ENCODE peak calls at places on chromosomes 2 and 18, in ten cellular contexts. One of them, this sample, is unnamed.

GRCh38 chr2:49813208-49813607 is 658.9 kb upstream of the FSHR start:
- DNase-seq in heart right ventricle: no peak
- DNase-seq in tibial artery: no peak
- DNase-seq in left ventricle myocardium inferior: no peak
- DNase-seq in AG10803: no peak
- DNase-seq in lower lobe of right lung: no peak
- DNase-seq in GM20000: no peak
- DNase-seq in fibroblast of pulmonary artery: no peak
- DNase-seq in sigmoid colon: no peak
- DNase-seq in astrocyte of the spinal cord: no peak
- DNase-seq in this sample: no peak

GRCh38 chr2:205139822-205140612 is 542.3 kb upstream of the NRP2 start:
- DNase-seq in left ventricle myocardium inferior: peak
- DNase-seq in lower lobe of right lung: peak
- DNase-seq in sigmoid colon: no peak
- DNase-seq in AG10803: no peak
- DNase-seq in GM20000: no peak
- DNase-seq in tibial artery: no peak
- DNase-seq in astrocyte of the spinal cord: no peak
- DNase-seq in fibroblast of pulmonary artery: no peak
- DNase-seq in heart right ventricle: peak
- DNase-seq in this sample: no peak

GRCh38 chr18:10032331-10032979 is 118.6 kb downstream of the VAPA start:
- DNase-seq in GM20000: peak
- DNase-seq in sigmoid colon: no peak
- DNase-seq in AG10803: no peak
- DNase-seq in fibroblast of pulmonary artery: no peak
- DNase-seq in heart right ventricle: peak
- DNase-seq in lower lobe of right lung: no peak
- DNase-seq in left ventricle myocardium inferior: no peak
- DNase-seq in tibial artery: no peak
- DNase-seq in astrocyte of the spinal cord: no peak
- DNase-seq in this sample: no peak

GRCh38 chr2:67210430-67210829 is 186.7 kb upstream of the ETAA1 start:
- DNase-seq in heart right ventricle: no peak
- DNase-seq in lower lobe of right lung: no peak
- DNase-seq in left ventricle myocardium inferior: no peak
- DNase-seq in astrocyte of the spinal cord: no peak
- DNase-seq in tibial artery: no peak
- DNase-seq in GM20000: no peak
- DNase-seq in sigmoid colon: no peak
- DNase-seq in AG10803: no peak
- DNase-seq in fibroblast of pulmonary artery: no peak
- DNase-seq in this sample: no peak

GRCh38 chr2:46029332-46029811 is 267.8 kb upstream of the EPAS1 start:
- DNase-seq in AG10803: peak
- DNase-seq in GM20000: no peak
- DNase-seq in astrocyte of the spinal cord: peak
- DNase-seq in fibroblast of pulmonary artery: peak
- DNase-seq in tibial artery: no peak
- DNase-seq in heart right ventricle: peak
- DNase-seq in sigmoid colon: no peak
- DNase-seq in lower lobe of right lung: no peak
- DNase-seq in left ventricle myocardium inferior: peak
- DNase-seq in this sample: no peak

GRCh38 chr18:61772293-61772848 is 120.4 kb downstream of the RNF152 start:
- DNase-seq in heart right ventricle: no peak
- DNase-seq in AG10803: no peak
- DNase-seq in fibroblast of pulmonary artery: no peak
- DNase-seq in left ventricle myocardium inferior: no peak
- DNase-seq in GM20000: no peak
- DNase-seq in lower lobe of right lung: no peak
- DNase-seq in sigmoid colon: no peak
- DNase-seq in astrocyte of the spinal cord: no peak
- DNase-seq in tibial artery: no peak
- DNase-seq in this sample: no peak

GRCh38 chr2:227545990-227546389 is 52.7 kb upstream of the SCYGR2 start:
- DNase-seq in tibial artery: no peak
- DNase-seq in sigmoid colon: no peak
- DNase-seq in lower lobe of right lung: no peak
- DNase-seq in astrocyte of the spinal cord: no peak
- DNase-seq in heart right ventricle: no peak
- DNase-seq in AG10803: no peak
- DNase-seq in fibroblast of pulmonary artery: no peak
- DNase-seq in left ventricle myocardium inferior: no peak
- DNase-seq in GM20000: no peak
- DNase-seq in this sample: no peak

GRCh38 chr2:128433911-128434550 is 115.4 kb upstream of the HS6ST1 start:
- DNase-seq in AG10803: no peak
- DNase-seq in left ventricle myocardium inferior: no peak
- DNase-seq in lower lobe of right lung: no peak
- DNase-seq in astrocyte of the spinal cord: no peak
- DNase-seq in GM20000: no peak
- DNase-seq in tibial artery: peak
- DNase-seq in fibroblast of pulmonary artery: no peak
- DNase-seq in sigmoid colon: peak
- DNase-seq in heart right ventricle: no peak
- DNase-seq in this sample: no peak

GRCh38 chr2:133643822-133644221 is 75.6 kb upstream of the NCKAP5 start:
- DNase-seq in GM20000: no peak
- DNase-seq in fibroblast of pulmonary artery: no peak
- DNase-seq in sigmoid colon: no peak
- DNase-seq in tibial artery: no peak
- DNase-seq in AG10803: no peak
- DNase-seq in lower lobe of right lung: no peak
- DNase-seq in heart right ventricle: no peak
- DNase-seq in astrocyte of the spinal cord: no peak
- DNase-seq in left ventricle myocardium inferior: no peak
- DNase-seq in this sample: no peak

GRCh38 chr18:36441872-36442271 is 144.4 kb downstream of the FHOD3 start:
- DNase-seq in sigmoid colon: no peak
- DNase-seq in heart right ventricle: no peak
- DNase-seq in left ventricle myocardium inferior: no peak
- DNase-seq in astrocyte of the spinal cord: peak
- DNase-seq in fibroblast of pulmonary artery: peak
- DNase-seq in lower lobe of right lung: no peak
- DNase-seq in GM20000: no peak
- DNase-seq in AG10803: peak
- DNase-seq in tibial artery: no peak
- DNase-seq in this sample: no peak

GRCh38 chr2:109185338-109185737 is 56.3 kb downstream of the SH3RF3 start:
- DNase-seq in lower lobe of right lung: no peak
- DNase-seq in astrocyte of the spinal cord: peak
- DNase-seq in GM20000: no peak
- DNase-seq in left ventricle myocardium inferior: no peak
- DNase-seq in AG10803: peak
- DNase-seq in sigmoid colon: peak
- DNase-seq in fibroblast of pulmonary artery: peak
- DNase-seq in heart right ventricle: no peak
- DNase-seq in tibial artery: peak
- DNase-seq in this sample: no peak

GRCh38 chr2:180787330-180787729 is 193.1 kb upstream of the UBE2E3 start:
- DNase-seq in GM20000: no peak
- DNase-seq in lower lobe of right lung: no peak
- DNase-seq in fibroblast of pulmonary artery: peak
- DNase-seq in tibial artery: no peak
- DNase-seq in AG10803: peak
- DNase-seq in left ventricle myocardium inferior: no peak
- DNase-seq in heart right ventricle: no peak
- DNase-seq in astrocyte of the spinal cord: peak
- DNase-seq in sigmoid colon: no peak
- DNase-seq in this sample: no peak

GRCh38 chr2:169895294-169895985 is 68.2 kb downstream of the UBR3 start:
- DNase-seq in tibial artery: no peak
- DNase-seq in lower lobe of right lung: no peak
- DNase-seq in GM20000: no peak
- DNase-seq in AG10803: peak
- DNase-seq in sigmoid colon: no peak
- DNase-seq in left ventricle myocardium inferior: no peak
- DNase-seq in astrocyte of the spinal cord: peak
- DNase-seq in heart right ventricle: no peak
- DNase-seq in fibroblast of pulmonary artery: peak
- DNase-seq in this sample: no peak

GRCh38 chr18:78580835-78581339 is 398.7 kb upstream of the SALL3 start:
- DNase-seq in tibial artery: no peak
- DNase-seq in lower lobe of right lung: no peak
- DNase-seq in left ventricle myocardium inferior: no peak
- DNase-seq in sigmoid colon: no peak
- DNase-seq in astrocyte of the spinal cord: no peak
- DNase-seq in AG10803: no peak
- DNase-seq in heart right ventricle: no peak
- DNase-seq in GM20000: no peak
- DNase-seq in fibroblast of pulmonary artery: no peak
- DNase-seq in this sample: no peak
- TF ChIP-seq CTCF in tibial artery: no peak
- TF ChIP-seq CTCF in lower lobe of right lung: no peak
- TF ChIP-seq CTCF in left ventricle myocardium inferior: no peak
- TF ChIP-seq CTCF in sigmoid colon: no peak
- TF ChIP-seq CTCF in astrocyte of the spinal cord: no peak
- TF ChIP-seq CTCF in AG10803: no peak
- TF ChIP-seq CTCF in heart right ventricle: no peak
- TF ChIP-seq CTCF in GM20000: no peak
- TF ChIP-seq CTCF in fibroblast of pulmonary artery: no peak
- TF ChIP-seq CTCF in this sample: no peak

DNA sequence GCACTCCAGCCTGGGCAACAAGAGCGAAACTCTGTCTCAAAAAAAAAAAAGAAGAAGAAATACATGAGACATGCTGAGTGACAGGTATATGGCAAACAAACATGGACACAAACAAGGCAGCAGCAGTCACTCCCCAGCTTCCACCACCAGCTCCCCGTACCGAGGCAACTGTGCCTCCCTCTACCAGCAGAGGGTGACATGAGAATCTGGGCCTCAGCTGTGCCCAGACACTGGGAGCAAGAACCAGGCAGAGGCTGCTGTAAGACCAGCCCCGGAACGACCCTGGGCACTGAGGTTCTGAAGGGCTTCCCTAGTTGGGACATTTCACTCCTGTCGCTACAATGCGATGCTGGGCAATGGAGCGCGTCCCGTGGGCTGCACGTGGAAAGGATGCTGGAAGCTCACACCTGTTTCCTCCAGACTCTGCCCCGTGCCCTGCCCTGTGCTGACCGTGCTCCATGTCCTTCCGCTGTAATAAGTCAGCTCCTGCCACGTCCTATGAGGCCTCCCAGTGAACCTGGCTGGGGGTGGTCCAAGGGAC is 37.1 kb downstream of the BOK start:
- DNase-seq in fibroblast of pulmonary artery: no peak
- DNase-seq in GM20000: no peak
- DNase-seq in tibial artery: peak
- DNase-seq in left ventricle myocardium inferior: no peak
- DNase-seq in astrocyte of the spinal cord: no peak
- DNase-seq in AG10803: no peak
- DNase-seq in lower lobe of right lung: no peak
- DNase-seq in heart right ventricle: no peak
- DNase-seq in sigmoid colon: no peak
- DNase-seq in this sample: no peak
- TF ChIP-seq CTCF in fibroblast of pulmonary artery: peak
- TF ChIP-seq CTCF in GM20000: no peak
- TF ChIP-seq CTCF in tibial artery: no peak
- TF ChIP-seq CTCF in left ventricle myocardium inferior: no peak
- TF ChIP-seq CTCF in astrocyte of the spinal cord: peak
- TF ChIP-seq CTCF in AG10803: no peak
- TF ChIP-seq CTCF in lower lobe of right lung: no peak
- TF ChIP-seq CTCF in heart right ventricle: peak
- TF ChIP-seq CTCF in sigmoid colon: no peak
- TF ChIP-seq CTCF in this sample: no peak

GRCh38 chr2:230328155-230328458 is 1.1 kb downstream of the SP140L start:
- DNase-seq in lower lobe of right lung: no peak
- DNase-seq in GM20000: no peak
- DNase-seq in left ventricle myocardium inferior: no peak
- DNase-seq in fibroblast of pulmonary artery: no peak
- DNase-seq in AG10803: no peak
- DNase-seq in tibial artery: no peak
- DNase-seq in sigmoid colon: no peak
- DNase-seq in heart right ventricle: no peak
- DNase-seq in astrocyte of the spinal cord: no peak
- DNase-seq in this sample: no peak

GRCh38 chr2:230326453-230327417 is at the start of gene SP140L:
- DNase-seq in heart right ventricle: peak
- DNase-seq in sigmoid colon: peak
- DNase-seq in GM20000: peak
- DNase-seq in AG10803: peak
- DNase-seq in fibroblast of pulmonary artery: peak
- DNase-seq in tibial artery: peak
- DNase-seq in left ventricle myocardium inferior: peak
- DNase-seq in astrocyte of the spinal cord: peak
- DNase-seq in lower lobe of right lung: peak
- DNase-seq in this sample: peak

GRCh38 chr2:230330206-230330605 is 3.2 kb downstream of the SP140L start:
- DNase-seq in GM20000: no peak
- DNase-seq in astrocyte of the spinal cord: no peak
- DNase-seq in tibial artery: no peak
- DNase-seq in fibroblast of pulmonary artery: no peak
- DNase-seq in lower lobe of right lung: no peak
- DNase-seq in left ventricle myocardium inferior: no peak
- DNase-seq in AG10803: no peak
- DNase-seq in heart right ventricle: no peak
- DNase-seq in sigmoid colon: no peak
- DNase-seq in this sample: no peak

GRCh38 chr2:230327418-230328154 is 593 bp downstream of the SP140L start:
- DNase-seq in heart right ventricle: no peak
- DNase-seq in fibroblast of pulmonary artery: no peak
- DNase-seq in lower lobe of right lung: no peak
- DNase-seq in sigmoid colon: no peak
- DNase-seq in tibial artery: no peak
- DNase-seq in AG10803: no peak
- DNase-seq in astrocyte of the spinal cord: no peak
- DNase-seq in left ventricle myocardium inferior: no peak
- DNase-seq in GM20000: peak
- DNase-seq in this sample: peak

DNA sequence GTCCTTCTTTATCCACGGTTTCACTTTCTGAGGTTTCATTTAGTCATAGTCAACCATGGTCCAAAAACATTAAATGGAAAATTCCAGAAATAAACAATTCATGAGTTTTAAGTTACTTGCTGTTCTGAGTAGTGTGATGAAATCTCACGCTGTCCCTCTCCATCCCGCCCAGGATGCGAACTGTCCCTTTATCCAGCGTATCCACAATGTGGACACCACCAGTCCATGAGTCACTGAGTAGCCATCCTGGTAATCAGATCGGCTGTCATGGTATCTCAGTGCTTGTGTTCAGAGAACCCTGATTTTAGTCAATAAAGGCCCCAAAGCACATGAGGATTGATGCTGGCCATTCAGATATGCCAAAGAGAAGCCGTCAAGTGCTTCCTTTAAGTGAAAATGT is 3.7 kb downstream of the SP140L start:
- DNase-seq in heart right ventricle: no peak
- DNase-seq in sigmoid colon: no peak
- DNase-seq in astrocyte of the spinal cord: peak
- DNase-seq in lower lobe of right lung: no peak
- DNase-seq in AG10803: no peak
- DNase-seq in GM20000: no peak
- DNase-seq in fibroblast of pulmonary artery: peak
- DNase-seq in tibial artery: no peak
- DNase-seq in left ventricle myocardium inferior: no peak
- DNase-seq in this sample: no peak
- TF ChIP-seq CTCF in heart right ventricle: no peak
- TF ChIP-seq CTCF in sigmoid colon: no peak
- TF ChIP-seq CTCF in astrocyte of the spinal cord: no peak
- TF ChIP-seq CTCF in lower lobe of right lung: no peak
- TF ChIP-seq CTCF in AG10803: no peak
- TF ChIP-seq CTCF in GM20000: no peak
- TF ChIP-seq CTCF in fibroblast of pulmonary artery: no peak
- TF ChIP-seq CTCF in tibial artery: no peak
- TF ChIP-seq CTCF in left ventricle myocardium inferior: no peak
- TF ChIP-seq CTCF in this sample: no peak

GRCh38 chr18:69674292-69674877 is 273.3 kb downstream of the CD226 start:
- DNase-seq in sigmoid colon: no peak
- DNase-seq in GM20000: no peak
- DNase-seq in left ventricle myocardium inferior: no peak
- DNase-seq in heart right ventricle: no peak
- DNase-seq in astrocyte of the spinal cord: no peak
- DNase-seq in lower lobe of right lung: no peak
- DNase-seq in AG10803: no peak
- DNase-seq in tibial artery: no peak
- DNase-seq in fibroblast of pulmonary artery: no peak
- DNase-seq in this sample: no peak
- TF ChIP-seq CTCF in sigmoid colon: no peak
- TF ChIP-seq CTCF in GM20000: no peak
- TF ChIP-seq CTCF in left ventricle myocardium inferior: no peak
- TF ChIP-seq CTCF in heart right ventricle: no peak
- TF ChIP-seq CTCF in astrocyte of the spinal cord: no peak
- TF ChIP-seq CTCF in lower lobe of right lung: no peak
- TF ChIP-seq CTCF in AG10803: no peak
- TF ChIP-seq CTCF in tibial artery: no peak
- TF ChIP-seq CTCF in fibroblast of pulmonary artery: no peak
- TF ChIP-seq CTCF in this sample: no peak